ENCODE peak calls at places on chromosomes 16 and 17, in four cellular contexts. I is iPS-NIHi11, J is fibroblast of pulmonary artery, K is AG08395. E is an unnamed sample.

GRCh38 chr16:29231231-29231630 is 175.3 kb downstream of the NPIPB11 start:
- DNase-seq in I (no peak), J (no peak), K (no peak), E (no peak)

GRCh38 chr17:46822388-46822921 is 4.0 kb upstream of the WNT3 start:
- DNase-seq in I (peak; percentile 71), J (no peak), K (no peak), E (no peak)

GRCh38 chr17:45873728-45874127 is 20.6 kb upstream of the MAPT start:
- DNase-seq in I (no peak), J (no peak), K (no peak), E (no peak)

GRCh38 chr16:12242516-12242915 is 266.0 kb downstream of the SNX29 start:
- DNase-seq in I (no peak), J (no peak), K (no peak), E (no peak)

GRCh38 chr16:70157105-70157476 is 16.5 kb upstream of the CLEC18C start:
- DNase-seq in I (peak; percentile 8), J (no peak), K (no peak), E (no peak)

GRCh38 chr17:17758443-17758842 is 77.2 kb downstream of the RAI1 start:
- DNase-seq in I (no peak), J (no peak), K (no peak), E (no peak)

GRCh38 chr16:66924527-66925321 is 611 bp downstream of the RRAD start:
- DNase-seq in I (peak; percentile 97), J (no peak), K (peak; percentile 57), E (peak; percentile 63)

GRCh38 chr16:29820271-29820701 is at the start of gene MVP:
- DNase-seq in I (no peak), J (peak; percentile 63), K (peak; percentile 71), E (peak; percentile 82)

GRCh38 chr16:35221482-35222185 is 1762.2 kb downstream of the TP53TG3F start:
- DNase-seq in I (no peak), J (no peak), K (no peak), E (no peak)

GRCh38 chr17:35757243-35757642 is 3.4 kb upstream of the C17orf50 start:
- DNase-seq in I (no peak), J (no peak), K (no peak), E (no peak)

GRCh38 chr17:77164483-77165030 is 23.8 kb downstream of the SEC14L1 start:
- DNase-seq in I (no peak), J (no peak), K (no peak), E (no peak)

GRCh38 chr17:17877548-17878358 is 41.0 kb upstream of the SREBF1 start:
- DNase-seq in I (peak; percentile 74), J (peak; percentile 97), K (peak; percentile 83), E (peak; percentile 59)

GRCh38 chr16:47779201-47780016 is 318.3 kb downstream of the PHKB start:
- DNase-seq in I (no peak), J (peak; percentile 78), K (no peak), E (peak; percentile 22)

GRCh38 chr17:82551779-82552457 is 32.4 kb downstream of the FOXK2 start:
- DNase-seq in I (peak; percentile 77), J (peak; percentile 74), K (peak; percentile 91), E (peak; percentile 85)

GRCh38 chr16:82741073-82741615 is 114.4 kb downstream of the CDH13 start:
- DNase-seq in I (no peak), J (no peak), K (no peak), E (no peak)

GRCh38 chr16:70746708-70747424 is 54.1 kb downstream of the VAC14 start:
- DNase-seq in I (peak; percentile 43), J (peak; percentile 92), K (peak; percentile 82), E (peak; percentile 95)

GRCh38 chr16:15494231-15494630 is 59.8 kb downstream of the BMERB1 start:
- DNase-seq in I (no peak), J (peak; percentile 27), K (no peak), E (peak; percentile 22)

GRCh38 chr17:17853811-17854527 is 17.2 kb upstream of the SREBF1 start:
- DNase-seq in I (no peak), J (no peak), K (no peak), E (no peak)

GRCh38 chr16:31200821-31201510 is 1.6 kb downstream of the PYCARD start:
- DNase-seq in I (no peak), J (no peak), K (peak; percentile 38), E (peak; percentile 53)

GRCh38 chr17:13871261-13871660 is 198.0 kb upstream of the COX10 start:
- DNase-seq in I (no peak), J (no peak), K (no peak), E (no peak)

GRCh38 chr17:1006054-1006453 is 9.1 kb downstream of the TIMM22 start:
- DNase-seq in I (peak; percentile 37), J (no peak), K (no peak), E (no peak)

GRCh38 chr17:38883592-38884526 is 14.0 kb downstream of the LASP1 start:
- DNase-seq in I (no peak), J (peak; percentile 46), K (no peak), E (no peak)

GRCh38 chr17:39027440-39028035 is 60.3 kb upstream of the FBXO47 start:
- DNase-seq in I (peak; percentile 30), J (no peak), K (no peak), E (no peak)

GRCh38 chr17:78256705-78257559 is 25.5 kb downstream of the TMEM235 start:
- DNase-seq in I (no peak), J (no peak), K (no peak), E (no peak)

GRCh38 chr16:81861503-81861902 is 82.4 kb downstream of the PLCG2 start:
- DNase-seq in I (no peak), J (no peak), K (no peak), E (no peak)

GRCh38 chr17:1736348-1737281 is 6.1 kb upstream of the SERPINF2 start:
- DNase-seq in I (peak; percentile 62), J (peak; percentile 95), K (peak; percentile 50), E (peak; percentile 90)

GRCh38 chr17:38583176-38583575 is 22.6 kb downstream of the SRCIN1 start:
- DNase-seq in I (no peak), J (no peak), K (no peak), E (no peak)

GRCh38 chr16:159136-159849 is 6.5 kb upstream of the HBM start:
- DNase-seq in I (no peak), J (no peak), K (no peak), E (no peak)

E was measured in hepatic stellate cell.